ENCODE peak calls at places on chromosomes 5 and 9, in four cellular contexts. W is stimulated activated CD4-positive, alpha-beta T cell treated with anti-CD3 and anti-CD28 coated beads, Interleukin-15, amount 100 ng/mL, for 1 hour; A is mucosa of descending colon; G is caudate nucleus. Y is an unnamed sample.

GRCh38 chr5:59542841-59543825 is 350.4 kb downstream of the PDE4D start:
- DNase-seq in W (no peak), A (no peak), G (no peak), Y (no peak)

GRCh38 chr5:35880166-35880565 is 23.5 kb downstream of the IL7R start:
- DNase-seq in W (no peak), A (no peak), G (no peak), Y (no peak)

GRCh38 chr9:107249131-107249533 is 33.9 kb upstream of the RAD23B start:
- DNase-seq in W (no peak), A (no peak), G (no peak), Y (no peak)

GRCh38 chr9:76571288-76572204 is 112.6 kb downstream of the GCNT1 start:
- DNase-seq in W (no peak), A (peak), G (no peak), Y (no peak)

GRCh38 chr9:116157436-116158138 is 4.0 kb downstream of the PAPPA start:
- DNase-seq in W (no peak), A (no peak), G (no peak), Y (no peak)

GRCh38 chr9:89455356-89455824 is 42.5 kb downstream of the SEMA4D start:
- DNase-seq in W (no peak), A (peak), G (no peak), Y (no peak)

GRCh38 chr5:17429353-17429752 is 68.7 kb upstream of the TAF11L2 start:
- DNase-seq in W (no peak), A (no peak), G (no peak), Y (no peak)

GRCh38 chr9:124444166-124444565 is 6.1 kb upstream of the ADGRD2 start:
- DNase-seq in W (no peak), A (no peak), G (no peak), Y (no peak)

GRCh38 chr5:57441557-57441956 is 41.1 kb downstream of the ACTBL2 start:
- DNase-seq in W (no peak), A (no peak), G (no peak), Y (no peak)

GRCh38 chr9:23819403-23819802 is 6.6 kb downstream of the ELAVL2 start:
- DNase-seq in W (no peak), A (no peak), G (no peak), Y (no peak)

GRCh38 chr5:10857333-10857723 is 96.3 kb upstream of the DAP start:
- DNase-seq in W (no peak), A (no peak), G (no peak), Y (no peak)

GRCh38 chr5:143274952-143275351 is 128.5 kb downstream of the NR3C1 start:
- DNase-seq in W (no peak), A (no peak), G (no peak), Y (no peak)